ENCODE peak calls at places on chromosomes 1 and 21, in nine cellular contexts. C is stimulated activated CD4-positive, alpha-beta T cell treated with anti-CD3 and anti-CD28 coated beads, Interleukin-1b, Interleukin-23, amount 100 ng/mL, for 48 hours; S is effector memory CD8-positive, alpha-beta T cell; B is fibroblast of pulmonary artery; A is kidney epithelial cell; G is dermis blood vessel endothelial cell; O is heart right ventricle; P is adrenal gland; T is G401. N is an unnamed sample.

GRCh38 chr1:220219136-220219442 is 53.2 kb downstream of the RAB3GAP2 start:
- DNase-seq in B (no peak), P (no peak), A (no peak), G (no peak), O (no peak), S (no peak), T (no peak), C (no peak), N (no peak)

GRCh38 chr1:231590453-231591198 is 36.0 kb upstream of the DISC1 start:
- DNase-seq in A (peak), O (peak), T (peak), S (no peak), C (peak), G (peak), P (peak), B (peak), N (no peak)

GRCh38 chr1:117818456-117818855 is 111.0 kb downstream of the GDAP2 start:
- DNase-seq in P (no peak), A (no peak), B (no peak), O (no peak), G (no peak), C (no peak), S (no peak), T (no peak), N (no peak)

GRCh38 chr1:117271959-117272358 is 61.2 kb upstream of the VTCN1 start:
- DNase-seq in C (no peak), A (no peak), S (no peak), B (peak), P (no peak), G (no peak), T (no peak), O (no peak), N (no peak)

GRCh38 chr1:41915786-41916571 is 2.7 kb downstream of the HIVEP3 start:
- DNase-seq in P (peak), G (peak), S (peak), O (no peak), B (no peak), C (no peak), T (peak), A (no peak), N (no peak)

GRCh38 chr1:208093754-208094719 is 150.1 kb downstream of the PLXNA2 start:
- DNase-seq in O (peak), T (no peak), G (peak), C (peak), S (peak), B (peak), P (peak), A (no peak), N (no peak)

GRCh38 chr21:29443398-29444010 is 144.8 kb downstream of the BACH1 start:
- DNase-seq in A (no peak), P (no peak), B (peak), G (no peak), O (no peak), T (no peak), C (no peak), S (no peak), N (no peak)

GRCh38 chr1:26696645-26697440 is 1.0 kb downstream of the ARID1A start:
- DNase-seq in O (peak), G (peak), B (no peak), T (no peak), A (no peak), S (peak), C (peak), P (peak), N (no peak)

GRCh38 chr1:228543396-228543795 is 56.2 kb downstream of the RNF187 start:
- DNase-seq in A (no peak), P (no peak), C (no peak), T (no peak), O (no peak), G (no peak), B (no peak), S (no peak), N (no peak)

GRCh38 chr1:162191396-162192322 is 122.2 kb downstream of the NOS1AP start:
- DNase-seq in B (no peak), T (no peak), O (no peak), C (no peak), A (no peak), S (no peak), P (no peak), G (peak), N (no peak)

GRCh38 chr1:228313536-228314277 is 92.9 kb downstream of the TRIM11 start:
- DNase-seq in S (no peak), C (no peak), B (no peak), P (no peak), T (no peak), G (no peak), O (no peak), A (no peak), N (no peak)

GRCh38 chr1:30986755-30987154 is 78.2 kb upstream of the SDC3 start:
- DNase-seq in T (no peak), P (no peak), B (no peak), O (no peak), C (no peak), G (no peak), A (no peak), S (no peak), N (no peak)

GRCh38 chr1:212701910-212702309 is 2.3 kb upstream of the BATF3 start:
- DNase-seq in G (no peak), C (no peak), B (no peak), O (no peak), P (no peak), T (no peak), A (no peak), S (no peak), N (no peak)

GRCh38 chr1:23098463-23099170 is 70.0 kb downstream of the LUZP1 start:
- DNase-seq in C (peak), G (peak), T (peak), A (no peak), B (peak), P (peak), O (peak), S (peak), N (no peak)

GRCh38 chr1:160779662-160780397 is 16.1 kb upstream of the LY9 start:
- DNase-seq in B (peak), C (peak), S (peak), A (no peak), O (no peak), G (peak), P (no peak), T (peak), N (no peak)

GRCh38 chr1:161900155-161900554 is 123.5 kb downstream of the OLFML2B start:
- DNase-seq in S (no peak), C (no peak), A (no peak), B (no peak), G (no peak), O (no peak), T (no peak), P (no peak), N (no peak)

GRCh38 chr1:75134656-75134938 is 409 bp downstream of the LHX8 start:
- DNase-seq in T (no peak), G (peak), P (no peak), B (no peak), O (no peak), A (no peak), S (no peak), C (no peak), N (no peak)

GRCh38 chr1:223504741-223505140 is 111.5 kb downstream of the CCDC185 start:
- DNase-seq in O (no peak), A (peak), P (peak), B (peak), C (no peak), G (peak), T (no peak), S (no peak), N (no peak)

GRCh38 chr1:188364927-188365449 is 1536.2 kb downstream of the PLA2G4A start:
- DNase-seq in O (no peak), A (no peak), T (no peak), P (no peak), G (no peak), C (no peak), S (no peak), B (no peak), N (no peak)

GRCh38 chr1:36831171-36831810 is 203.0 kb downstream of the GRIK3 start:
- DNase-seq in A (no peak), C (no peak), P (no peak), G (no peak), T (no peak), B (no peak), O (no peak), S (no peak), N (no peak)

GRCh38 chr1:199273837-199274379 is 635.1 kb downstream of the PTPRC start:
- DNase-seq in B (peak), O (no peak), P (no peak), T (peak), G (peak), S (no peak), C (no peak), A (peak), N (no peak)

GRCh38 chr1:160309183-160309535 is 24.2 kb upstream of the PEX19 start:
- DNase-seq in B (peak), T (no peak), P (no peak), O (no peak), G (no peak), C (no peak), A (no peak), S (no peak), N (no peak)

GRCh38 chr1:94955767-94956632 is 29.1 kb upstream of the CNN3 start:
- DNase-seq in S (no peak), T (peak), O (peak), A (no peak), G (peak), C (no peak), P (peak), B (peak), N (no peak)

GRCh38 chr1:117656202-117656641 is 50.4 kb downstream of the TENT5C start:
- DNase-seq in T (no peak), S (peak), C (peak), A (no peak), O (no peak), B (no peak), P (no peak), G (no peak), N (no peak)

GRCh38 chr1:89894210-89894668 is 73.4 kb downstream of the LRRC8D start:
- DNase-seq in P (no peak), S (no peak), B (peak), C (no peak), A (no peak), T (no peak), G (peak), O (no peak), N (no peak)

GRCh38 chr1:31413405-31414005 is 492 bp downstream of the SERINC2 start:
- DNase-seq in B (peak), T (peak), S (no peak), C (no peak), A (no peak), O (peak), P (peak), G (peak), N (no peak)

GRCh38 chr1:89557954-89558353 is 33.3 kb downstream of the LRRC8B start:
- DNase-seq in T (no peak), B (no peak), O (no peak), G (no peak), P (no peak), S (no peak), A (no peak), C (peak), N (no peak)

GRCh38 chr1:101003012-101003650 is 22.5 kb downstream of the DPH5 start:
- DNase-seq in T (no peak), P (no peak), C (no peak), O (no peak), G (peak), S (no peak), A (no peak), B (no peak), N (no peak)

GRCh38 chr1:24874056-24874455 is 56.0 kb downstream of the RUNX3 start:
- DNase-seq in T (no peak), G (no peak), B (no peak), A (no peak), O (no peak), S (no peak), C (no peak), P (no peak), N (no peak)

GRCh38 chr21:44345495-44345894 is 6.3 kb upstream of the CFAP410 start:
- DNase-seq in P (no peak), S (no peak), G (no peak), C (no peak), B (no peak), T (no peak), A (no peak), O (no peak), N (no peak)

GRCh38 chr1:167862432-167863076 is 51.4 kb downstream of the ADCY10 start:
- DNase-seq in P (no peak), G (peak), T (no peak), A (no peak), C (no peak), O (no peak), S (no peak), B (peak), N (no peak)

GRCh38 chr1:96178053-96178452 is 543.5 kb upstream of the PTBP2 start:
- DNase-seq in B (no peak), G (no peak), O (no peak), S (no peak), P (no peak), A (no peak), C (no peak), T (no peak), N (no peak)

GRCh38 chr1:226046240-226046639 is 16.3 kb upstream of the H3-3A start:
- DNase-seq in A (peak), O (no peak), P (peak), B (peak), G (no peak), C (no peak), S (no peak), T (no peak), N (no peak)

GRCh38 chr1:234721476-234722266 is 111.7 kb upstream of the IRF2BP2 start:
- DNase-seq in C (no peak), G (peak), O (peak), P (peak), T (peak), B (peak), S (no peak), A (no peak), N (no peak)

GRCh38 chr1:26856604-26857469 is 6.1 kb upstream of the SFN start:
- DNase-seq in O (no peak), P (no peak), S (no peak), T (peak), B (no peak), A (no peak), C (no peak), G (no peak), N (no peak)

GRCh38 chr1:8687053-8687452 is 130.4 kb downstream of the RERE start:
- DNase-seq in B (peak), O (no peak), P (no peak), S (no peak), C (no peak), A (no peak), G (peak), T (no peak), N (no peak)

GRCh38 chr1:89068291-89068690 is 3.3 kb upstream of the GBP1 start:
- DNase-seq in S (no peak), G (no peak), A (no peak), P (no peak), C (no peak), B (peak), O (no peak), T (no peak), N (no peak)

GRCh38 chr1:163205513-163205912 is 2.8 kb upstream of the RGS5 start:
- DNase-seq in C (no peak), B (peak), T (no peak), A (no peak), S (no peak), G (peak), P (no peak), O (no peak), N (no peak)